ENCODE peak calls at places on chromosomes 16 and 17, in seven cellular contexts. One of them, this sample, is unnamed.

GRCh38 chr17:76104140-76104895 is 731 bp upstream of the EXOC7 start:
- DNase-seq in fibroblast of lung: no peak
- DNase-seq in B cell: no peak
- DNase-seq in OCI-LY7: no peak
- DNase-seq in IMR-90: no peak
- DNase-seq in choroid plexus epithelial cell: no peak
- DNase-seq in NCI-H2081: no peak
- DNase-seq in this sample: no peak

GRCh38 chr17:353838-354234 is 1.2 kb upstream of the RPH3AL start:
- DNase-seq in fibroblast of lung: no peak
- DNase-seq in B cell: no peak
- DNase-seq in OCI-LY7: no peak
- DNase-seq in IMR-90: no peak
- DNase-seq in choroid plexus epithelial cell: no peak
- DNase-seq in NCI-H2081: no peak
- DNase-seq in this sample: no peak

GRCh38 chr17:80649672-80650338 is 105.2 kb downstream of the RPTOR start:
- DNase-seq in fibroblast of lung: peak
- DNase-seq in B cell: no peak
- DNase-seq in OCI-LY7: peak
- DNase-seq in IMR-90: peak
- DNase-seq in choroid plexus epithelial cell: peak
- DNase-seq in NCI-H2081: peak
- DNase-seq in this sample: peak

GRCh38 chr17:82665891-82666290 is 17.6 kb upstream of the WDR45B start:
- DNase-seq in fibroblast of lung: no peak
- DNase-seq in B cell: no peak
- DNase-seq in OCI-LY7: no peak
- DNase-seq in IMR-90: no peak
- DNase-seq in choroid plexus epithelial cell: no peak
- DNase-seq in NCI-H2081: no peak
- DNase-seq in this sample: no peak

GRCh38 chr16:67723151-67723915 is 4.2 kb upstream of the GFOD2 start:
- DNase-seq in fibroblast of lung: peak
- DNase-seq in B cell: no peak
- DNase-seq in OCI-LY7: no peak
- DNase-seq in IMR-90: peak
- DNase-seq in choroid plexus epithelial cell: peak
- DNase-seq in NCI-H2081: no peak
- DNase-seq in this sample: no peak

GRCh38 chr17:82076785-82077591 is 11.4 kb upstream of the DUS1L start:
- DNase-seq in fibroblast of lung: no peak
- DNase-seq in B cell: no peak
- DNase-seq in OCI-LY7: no peak
- DNase-seq in IMR-90: no peak
- DNase-seq in choroid plexus epithelial cell: no peak
- DNase-seq in NCI-H2081: no peak
- DNase-seq in this sample: no peak

GRCh38 chr17:83055911-83056582 is 23.4 kb upstream of the METRNL start:
- DNase-seq in fibroblast of lung: peak
- DNase-seq in B cell: no peak
- DNase-seq in OCI-LY7: no peak
- DNase-seq in IMR-90: peak
- DNase-seq in choroid plexus epithelial cell: peak
- DNase-seq in NCI-H2081: no peak
- DNase-seq in this sample: peak

GRCh38 chr17:76371656-76372628 is 12.5 kb upstream of the SPHK1 start:
- DNase-seq in fibroblast of lung: peak
- DNase-seq in B cell: no peak
- DNase-seq in OCI-LY7: no peak
- DNase-seq in IMR-90: peak
- DNase-seq in choroid plexus epithelial cell: peak
- DNase-seq in NCI-H2081: no peak
- DNase-seq in this sample: peak

GRCh38 chr16:23855010-23855409 is 19.2 kb downstream of the PRKCB start:
- DNase-seq in fibroblast of lung: no peak
- DNase-seq in B cell: no peak
- DNase-seq in OCI-LY7: no peak
- DNase-seq in IMR-90: no peak
- DNase-seq in choroid plexus epithelial cell: no peak
- DNase-seq in NCI-H2081: no peak
- DNase-seq in this sample: no peak

GRCh38 chr17:29840884-29841283 is 89.1 kb downstream of the SSH2 start:
- DNase-seq in fibroblast of lung: peak
- DNase-seq in B cell: no peak
- DNase-seq in OCI-LY7: no peak
- DNase-seq in IMR-90: peak
- DNase-seq in choroid plexus epithelial cell: peak
- DNase-seq in NCI-H2081: no peak
- DNase-seq in this sample: no peak

GRCh38 chr16:61421111-61421510 is 615.1 kb downstream of the CDH8 start:
- DNase-seq in fibroblast of lung: no peak
- DNase-seq in B cell: no peak
- DNase-seq in OCI-LY7: no peak
- DNase-seq in IMR-90: no peak
- DNase-seq in choroid plexus epithelial cell: no peak
- DNase-seq in NCI-H2081: no peak
- DNase-seq in this sample: no peak

GRCh38 chr17:78581304-78581703 is 4.1 kb upstream of the DNAH17 start:
- DNase-seq in fibroblast of lung: no peak
- DNase-seq in B cell: no peak
- DNase-seq in OCI-LY7: no peak
- DNase-seq in IMR-90: no peak
- DNase-seq in choroid plexus epithelial cell: no peak
- DNase-seq in NCI-H2081: no peak
- DNase-seq in this sample: no peak

GRCh38 chr17:31074772-31075538 is 19.8 kb upstream of the NF1 start:
- DNase-seq in fibroblast of lung: peak
- DNase-seq in B cell: no peak
- DNase-seq in OCI-LY7: no peak
- DNase-seq in IMR-90: peak
- DNase-seq in choroid plexus epithelial cell: peak
- DNase-seq in NCI-H2081: no peak
- DNase-seq in this sample: no peak

GRCh38 chr17:81429813-81430510 is 34.7 kb downstream of the BAHCC1 start:
- DNase-seq in fibroblast of lung: no peak
- DNase-seq in B cell: peak
- DNase-seq in OCI-LY7: no peak
- DNase-seq in IMR-90: no peak
- DNase-seq in choroid plexus epithelial cell: peak
- DNase-seq in NCI-H2081: peak
- DNase-seq in this sample: peak

GRCh38 chr17:43559161-43559816 is 13.1 kb upstream of the ETV4 start:
- DNase-seq in fibroblast of lung: no peak
- DNase-seq in B cell: no peak
- DNase-seq in OCI-LY7: no peak
- DNase-seq in IMR-90: no peak
- DNase-seq in choroid plexus epithelial cell: no peak
- DNase-seq in NCI-H2081: no peak
- DNase-seq in this sample: no peak

GRCh38 chr16:73071131-73071940 is 23.4 kb upstream of the ZFHX3 start:
- DNase-seq in fibroblast of lung: peak
- DNase-seq in B cell: no peak
- DNase-seq in OCI-LY7: no peak
- DNase-seq in IMR-90: no peak
- DNase-seq in choroid plexus epithelial cell: peak
- DNase-seq in NCI-H2081: peak
- DNase-seq in this sample: no peak

GRCh38 chr16:85363881-85364280 is 249.2 kb upstream of the GSE1 start:
- DNase-seq in fibroblast of lung: peak
- DNase-seq in B cell: no peak
- DNase-seq in OCI-LY7: no peak
- DNase-seq in IMR-90: no peak
- DNase-seq in choroid plexus epithelial cell: peak
- DNase-seq in NCI-H2081: no peak
- DNase-seq in this sample: peak

This sample was measured in fibroblast of the conjunctiva.